ENCODE peak calls at places on chromosomes 11 and 22, in ten cellular contexts. T, Y, O, V, L, K, U, M, B and G are unnamed samples.

GRCh38 chr11:124891390-124891861 is 6.2 kb downstream of the ROBO4 start:
- DNase-seq in T (no peak), Y (no peak), O (no peak), V (no peak), L (peak), K (no peak), U (no peak), M (no peak), B (peak), G (no peak)

GRCh38 chr11:92227954-92228935 is 3.6 kb downstream of the FAT3 start:
- DNase-seq in T (no peak), Y (peak), O (peak), V (peak), L (no peak), K (no peak), U (no peak), M (no peak), B (no peak), G (peak)

GRCh38 chr11:119668685-119669084 is 60.3 kb downstream of the NECTIN1 start:
- DNase-seq in T (no peak), Y (no peak), O (no peak), V (no peak), L (no peak), K (no peak), U (no peak), M (no peak), B (no peak), G (no peak)

GRCh38 chr22:45210577-45211431 is 29.9 kb downstream of the KIAA0930 start:
- DNase-seq in T (peak), Y (peak), O (no peak), V (peak), L (no peak), K (no peak), U (no peak), M (no peak), B (no peak), G (no peak)

GRCh38 chr11:90134420-90135003 is at the start of gene NAALAD2:
- DNase-seq in T (no peak), Y (peak), O (no peak), V (peak), L (peak), K (no peak), U (peak), M (no peak), B (no peak), G (peak)

GRCh38 chr11:15053201-15053685 is 20.1 kb upstream of the CALCB start:
- DNase-seq in T (no peak), Y (peak), O (no peak), V (no peak), L (no peak), K (no peak), U (no peak), M (no peak), B (no peak), G (no peak)

GRCh38 chr22:46714550-46714949 is 23.5 kb downstream of the CERK start:
- DNase-seq in T (peak), Y (peak), O (no peak), V (peak), L (peak), K (no peak), U (no peak), M (no peak), B (no peak), G (no peak)

GRCh38 chr11:34427171-34427805 is 11.4 kb upstream of the CAT start:
- DNase-seq in T (peak), Y (peak), O (no peak), V (peak), L (peak), K (no peak), U (no peak), M (no peak), B (no peak), G (peak)

GRCh38 chr11:96967616-96968015 is 577.8 kb downstream of the JRKL start:
- DNase-seq in T (no peak), Y (no peak), O (no peak), V (peak), L (no peak), K (no peak), U (no peak), M (no peak), B (no peak), G (no peak)

GRCh38 chr11:78764946-78765345 is 190.3 kb upstream of the NARS2 start:
- DNase-seq in T (no peak), Y (no peak), O (no peak), V (no peak), L (peak), K (no peak), U (no peak), M (no peak), B (no peak), G (no peak)

GRCh38 chr11:66291706-66292542 is at the start of gene TMEM151A:
- DNase-seq in T (no peak), Y (peak), O (no peak), V (no peak), L (no peak), K (no peak), U (no peak), M (no peak), B (no peak), G (no peak)

GRCh38 chr11:65021003-65021402 is 6.2 kb upstream of the SNX15 start:
- DNase-seq in T (no peak), Y (no peak), O (no peak), V (no peak), L (no peak), K (no peak), U (no peak), M (no peak), B (no peak), G (no peak)

GRCh38 chr22:32696089-32696488 is 105.4 kb upstream of the TIMP3 start:
- DNase-seq in T (no peak), Y (no peak), O (no peak), V (peak), L (no peak), K (no peak), U (no peak), M (no peak), B (no peak), G (no peak)

GRCh38 chr11:20099527-20099926 is 60.7 kb downstream of the DBX1 start:
- DNase-seq in T (no peak), Y (no peak), O (no peak), V (no peak), L (no peak), K (no peak), U (no peak), M (no peak), B (no peak), G (no peak)

GRCh38 chr11:10762185-10762584 is 11.1 kb downstream of the CTR9 start:
- DNase-seq in T (no peak), Y (no peak), O (no peak), V (no peak), L (no peak), K (no peak), U (no peak), M (no peak), B (no peak), G (no peak)

GRCh38 chr11:107799245-107799859 is 59.2 kb downstream of the SLC35F2 start:
- DNase-seq in T (peak), Y (peak), O (peak), V (peak), L (peak), K (peak), U (peak), M (peak), B (peak), G (peak)

GRCh38 chr22:39312410-39312809 is 7.0 kb downstream of the RPL3 start:
- DNase-seq in T (no peak), Y (peak), O (no peak), V (peak), L (no peak), K (no peak), U (no peak), M (no peak), B (no peak), G (no peak)

GRCh38 chr11:107757661-107758060 is 45.8 kb upstream of the SLN start:
- DNase-seq in T (no peak), Y (no peak), O (no peak), V (no peak), L (no peak), K (no peak), U (no peak), M (no peak), B (no peak), G (no peak)

GRCh38 chr11:16292167-16292859 is 64.0 kb downstream of the SOX6 start:
- DNase-seq in T (no peak), Y (no peak), O (no peak), V (no peak), L (no peak), K (no peak), U (no peak), M (no peak), B (no peak), G (no peak)

GRCh38 chr22:22856885-22857606 is 30.6 kb upstream of the IGLL5 start:
- DNase-seq in T (no peak), Y (no peak), O (no peak), V (no peak), L (no peak), K (no peak), U (no peak), M (no peak), B (no peak), G (no peak)

GRCh38 chr11:73995247-73995646 is 12.6 kb upstream of the UCP2 start:
- DNase-seq in T (peak), Y (peak), O (no peak), V (no peak), L (no peak), K (no peak), U (peak), M (no peak), B (no peak), G (no peak)

GRCh38 chr22:48151641-48152040 is 1389.2 kb downstream of the TBC1D22A start:
- DNase-seq in T (no peak), Y (no peak), O (no peak), V (no peak), L (no peak), K (no peak), U (no peak), M (no peak), B (no peak), G (no peak)

GRCh38 chr11:617912-618682 is 2.3 kb upstream of the IRF7 start:
- DNase-seq in T (no peak), Y (no peak), O (no peak), V (no peak), L (no peak), K (no peak), U (no peak), M (no peak), B (no peak), G (no peak)

GRCh38 chr11:64846998-64847666 is 2.7 kb upstream of the CDC42BPG start:
- DNase-seq in T (peak), Y (peak), O (peak), V (peak), L (peak), K (peak), U (peak), M (peak), B (peak), G (peak)

GRCh38 chr22:46031066-46031465 is 54.1 kb upstream of the WNT7B start:
- DNase-seq in T (no peak), Y (no peak), O (no peak), V (no peak), L (no peak), K (no peak), U (peak), M (no peak), B (no peak), G (no peak)

GRCh38 chr11:126636911-126637799 is 281.7 kb downstream of the ST3GAL4 start:
- DNase-seq in T (peak), Y (peak), O (no peak), V (peak), L (peak), K (no peak), U (no peak), M (no peak), B (no peak), G (peak)

GRCh38 chr11:119169272-119169719 is 771 bp downstream of the NLRX1 start:
- DNase-seq in T (no peak), Y (peak), O (no peak), V (peak), L (peak), K (no peak), U (no peak), M (no peak), B (peak), G (peak)

GRCh38 chr11:45553401-45553936 is 112.0 kb downstream of the CHST1 start:
- DNase-seq in T (no peak), Y (no peak), O (no peak), V (no peak), L (no peak), K (no peak), U (no peak), M (no peak), B (no peak), G (no peak)

GRCh38 chr11:124674168-124674517 is 439 bp downstream of the SPA17 start:
- DNase-seq in T (no peak), Y (no peak), O (no peak), V (no peak), L (no peak), K (no peak), U (no peak), M (no peak), B (no peak), G (no peak)

GRCh38 chr22:43812149-43812842 is at the start of gene EFCAB6:
- DNase-seq in T (peak), Y (peak), O (peak), V (peak), L (peak), K (peak), U (peak), M (peak), B (peak), G (peak)

GRCh38 chr11:32911413-32911812 is 18.8 kb downstream of the QSER1 start:
- DNase-seq in T (no peak), Y (no peak), O (no peak), V (no peak), L (no peak), K (no peak), U (no peak), M (no peak), B (no peak), G (no peak)

GRCh38 chr11:746289-747175 is 732 bp upstream of the TALDO1 start:
- DNase-seq in T (no peak), Y (peak), O (peak), V (peak), L (no peak), K (no peak), U (no peak), M (no peak), B (no peak), G (peak)